ENCODE peak calls at places on chromosomes 6 and 20, in four cellular contexts. Q is fibroblast of lung, V is mammary epithelial cell, K is neural progenitor cell. O is an unnamed sample. For H3K4me1, the result is how much of the 10 kb centered on the place peaks cover.

GRCh38 chr20:35756404-35756803 is 14.3 kb upstream of the RBM39 start:
- DNase-seq in Q (no peak), V (no peak), K (no peak), O (no peak)

GRCh38 chr20:48986899-48987298 is 59.2 kb upstream of the CSE1L start:
- DNase-seq in Q (no peak), V (no peak), K (no peak), O (no peak)

GRCh38 chr6:24752917-24753486 is 21.7 kb upstream of the GMNN start:
- DNase-seq in Q (no peak), V (no peak), K (no peak), O (no peak)

GRCh38 chr6:146950351-146950835 is 253.8 kb upstream of the STXBP5 start:
- DNase-seq in Q (no peak), V (no peak), K (no peak), O (no peak)

GRCh38 chr6:163670283-163670682 is 255.8 kb downstream of the QKI start:
- DNase-seq in Q (no peak), V (no peak), K (peak), O (no peak)

GRCh38 chr6:112839525-112839961 is 492.4 kb downstream of the RFPL4B start:
- DNase-seq in Q (peak), V (peak), K (peak), O (no peak)

GRCh38 chr6:122735618-122736017 is 43.9 kb upstream of the FABP7 start:
- DNase-seq in Q (no peak), V (peak), K (no peak), O (no peak)

GRCh38 chr6:87807423-87807978 is 105.5 kb upstream of the AKIRIN2 start:
- DNase-seq in Q (no peak), V (no peak), K (no peak), O (no peak)

GRCh38 chr20:61623451-61623850 is 371.4 kb downstream of the CDH4 start:
- DNase-seq in Q (no peak), V (no peak), K (no peak), O (no peak)

GRCh38 chr6:3405679-3406078 is 51.2 kb downstream of the SLC22A23 start:
- DNase-seq in Q (peak), V (peak), K (no peak), O (no peak)

GRCh38 chr20:4507288-4507719 is 214.4 kb upstream of the PRND start:
- DNase-seq in Q (peak), V (peak), K (no peak), O (no peak)

GRCh38 chr6:25655746-25656145 is 3.7 kb downstream of the SCGN start:
- DNase-seq in Q (no peak), V (no peak), K (no peak), O (no peak)

GRCh38 chr6:17389274-17389847 is 4.0 kb upstream of the CAP2 start:
- DNase-seq in Q (no peak), V (peak), K (no peak), O (no peak)

GRCh38 chr6:89596056-89596455 is 42.5 kb downstream of the LYRM2 start:
- DNase-seq in Q (no peak), V (no peak), K (no peak), O (no peak)

GRCh38 chr20:34150616-34151015 is 38.6 kb upstream of the EIF2S2 start:
- DNase-seq in Q (no peak), V (no peak), K (no peak), O (no peak)

GRCh38 chr20:34155864-34156263 is 43.8 kb upstream of the EIF2S2 start:
- DNase-seq in Q (no peak), V (no peak), K (no peak), O (no peak)
- H3K9ac ChIP-seq in Q (no peak), V (no peak), K (no peak), O (no peak)

GRCh38 chr6:15249371-15250019 is 3.6 kb downstream of the JARID2 start:
- DNase-seq in Q (no peak), V (no peak), K (peak), O (no peak)

GRCh38 chr6:15247214-15247749 is 1.4 kb downstream of the JARID2 start:
- DNase-seq in Q (no peak), V (no peak), K (peak), O (no peak)

GRCh38 chr6:15247750-15248450 is 2.0 kb downstream of the JARID2 start:
- DNase-seq in Q (peak), V (peak), K (peak), O (peak)

GRCh38 chr6:15250440-15251168 is 4.7 kb downstream of the JARID2 start:
- DNase-seq in Q (no peak), V (no peak), K (no peak), O (no peak)

GRCh38 chr6:15248451-15249370 is 2.8 kb downstream of the JARID2 start:
- DNase-seq in Q (peak), V (peak), K (peak), O (peak)
- TF ChIP-seq CTCF in Q (peak), V (no peak), K (peak), O (peak)

DNA sequence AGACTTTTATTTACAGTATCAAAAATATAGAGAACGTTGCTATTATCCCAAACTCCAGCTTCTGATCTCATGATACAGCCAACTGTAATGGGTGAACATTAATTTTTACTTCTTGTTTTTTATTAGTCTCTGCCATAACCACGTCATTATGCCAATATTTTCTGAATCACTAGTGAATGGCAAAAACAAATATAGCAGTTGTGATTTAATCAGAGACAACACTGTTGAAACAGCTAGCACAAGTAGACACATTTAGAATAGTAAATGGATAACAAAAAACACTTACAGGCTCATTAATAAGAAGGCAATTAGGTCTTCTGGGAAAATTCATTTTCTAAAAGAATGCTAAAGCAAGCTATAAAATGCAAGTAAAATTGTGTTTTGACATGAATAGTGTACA is 8.1 kb downstream of the PTPRK start:
- DNase-seq in Q (no peak), V (no peak), K (no peak), O (no peak)
- H3K4me1 ChIP-seq in Q (under half), V (half or more), K (under half), O (under half)

DNA sequence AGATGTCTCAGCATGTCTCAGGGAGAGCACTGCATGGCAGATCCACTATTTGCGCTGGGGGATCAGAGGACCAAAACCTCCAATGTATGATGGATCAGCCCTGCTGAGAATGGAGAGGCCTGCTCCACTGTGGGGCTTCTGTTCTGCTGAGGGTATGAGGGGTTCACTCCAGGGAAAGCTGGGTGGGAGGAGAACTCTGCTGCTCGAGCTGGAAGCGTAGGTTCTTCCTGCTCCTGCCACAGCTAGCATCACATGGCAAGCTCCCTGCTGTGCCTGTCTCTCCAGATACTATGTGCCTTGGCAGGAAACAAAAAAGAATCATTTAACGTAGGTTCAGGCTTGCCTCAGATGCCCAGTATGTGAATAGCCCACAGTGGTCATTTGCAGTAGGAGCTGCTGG is 105.8 kb downstream of the EPM2A start:
- DNase-seq in Q (no peak), V (no peak), K (no peak), O (no peak)
- H3K9ac ChIP-seq in Q (no peak), V (no peak), K (no peak), O (no peak)

GRCh38 chr6:1895721-1896120 is 286.0 kb downstream of the FOXC1 start:
- DNase-seq in Q (peak), V (no peak), K (no peak), O (no peak)

GRCh38 chr6:1890987-1891386 is 281.3 kb downstream of the FOXC1 start:
- DNase-seq in Q (no peak), V (no peak), K (no peak), O (no peak)

GRCh38 chr6:1892716-1893115 is 283.0 kb downstream of the FOXC1 start:
- DNase-seq in Q (no peak), V (no peak), K (no peak), O (no peak)

GRCh38 chr6:1894954-1895353 is 285.2 kb downstream of the FOXC1 start:
- DNase-seq in Q (peak), V (peak), K (no peak), O (no peak)

DNA sequence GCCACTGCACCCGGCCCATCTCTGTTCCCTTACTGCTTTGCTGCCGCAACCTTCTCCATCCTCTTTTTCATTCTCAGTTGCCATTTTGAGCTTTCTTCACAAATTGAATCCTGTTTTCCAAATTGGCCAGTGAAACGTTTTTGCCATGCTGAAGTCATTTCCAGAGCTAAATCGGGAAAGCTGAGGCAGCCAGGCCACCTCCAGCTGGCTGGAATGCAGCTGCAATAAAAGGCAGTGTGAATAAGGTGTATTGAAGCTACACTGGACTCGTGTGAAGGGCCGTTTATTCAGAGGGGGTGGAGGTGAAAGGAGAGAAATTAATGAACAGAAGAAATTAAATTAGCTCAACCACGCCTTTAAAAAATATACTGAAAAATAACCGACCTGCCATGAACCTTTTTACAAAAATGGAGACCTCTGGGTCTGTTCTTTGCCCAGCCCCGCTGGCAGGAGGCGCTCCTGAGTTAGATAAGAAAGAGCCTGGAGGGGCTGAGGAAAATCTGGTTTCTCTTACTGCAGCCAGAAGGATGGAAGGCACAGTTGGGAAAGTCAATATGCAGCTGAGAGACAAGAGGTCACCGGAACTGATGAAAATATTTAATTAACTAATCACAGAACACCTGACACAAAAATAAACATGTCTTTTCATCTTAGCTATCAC is 283.9 kb downstream of the FOXC1 start:
- DNase-seq in Q (no peak), V (no peak), K (peak), O (peak)
- TF ChIP-seq CTCF in Q (peak), V (no peak), K (peak), O (peak)

GRCh38 chr20:22797103-22797502 is 212.7 kb upstream of the FOXA2 start:
- DNase-seq in Q (peak), V (peak), K (no peak), O (no peak)

GRCh38 chr20:22801528-22801927 is 217.2 kb upstream of the FOXA2 start:
- DNase-seq in Q (no peak), V (no peak), K (no peak), O (no peak)

GRCh38 chr20:22800161-22800560 is 215.8 kb upstream of the FOXA2 start:
- DNase-seq in Q (no peak), V (no peak), K (no peak), O (no peak)

GRCh38 chr20:22802296-22802695 is 217.9 kb upstream of the FOXA2 start:
- DNase-seq in Q (no peak), V (no peak), K (no peak), O (no peak)

DNA sequence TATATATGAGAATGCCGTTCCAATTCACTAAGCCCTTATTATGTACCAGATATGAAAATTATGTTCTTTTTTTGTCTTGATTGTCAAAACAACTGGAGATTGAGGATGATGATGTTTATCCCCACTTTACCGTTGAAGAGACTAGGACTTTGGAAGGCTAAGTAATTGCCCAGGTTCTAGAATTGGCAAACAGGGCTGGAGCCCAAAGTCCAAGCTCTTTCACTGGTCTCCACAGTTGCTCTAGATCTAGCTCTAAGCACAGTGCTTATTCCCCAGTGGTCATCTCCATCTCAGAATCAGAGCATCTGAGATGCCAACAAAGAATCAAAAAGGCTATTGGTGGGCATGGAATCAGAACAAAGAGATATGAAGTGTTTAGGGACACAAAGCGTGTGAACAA is 215.3 kb upstream of the FOXA2 start:
- DNase-seq in Q (no peak), V (no peak), K (no peak), O (no peak)
- H3K4me1 ChIP-seq in Q (under half), V (under half), K (under half), O (under half)

DNA sequence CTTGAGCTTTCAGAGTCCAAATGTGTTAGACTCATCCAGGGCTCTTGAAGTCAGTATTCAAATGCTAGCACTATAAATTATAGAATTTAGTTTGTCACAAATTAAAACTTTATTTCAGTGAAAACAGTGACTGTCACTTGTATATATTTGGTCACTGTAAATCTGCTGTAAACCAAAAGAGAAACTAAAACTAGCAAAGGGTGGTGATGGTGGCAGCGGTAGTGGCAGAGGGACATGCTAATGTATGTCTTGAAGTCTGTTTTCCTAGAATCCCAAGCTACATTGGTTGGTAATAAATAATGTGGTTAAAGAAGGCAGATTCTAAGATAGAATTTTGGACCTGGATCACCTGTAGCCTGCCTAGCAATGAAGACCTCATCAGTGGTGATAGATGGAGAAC is 140.4 kb upstream of the CENPW start:
- DNase-seq in Q (no peak), V (no peak), K (no peak), O (no peak)
- H3K9ac ChIP-seq in Q (no peak), V (no peak), K (no peak), O (no peak)

GRCh38 chr6:13278184-13278583 is 50.2 kb downstream of the TBC1D7 start:
- DNase-seq in Q (no peak), V (no peak), K (peak), O (peak)
- TF ChIP-seq CTCF in Q (no peak), V (no peak), K (peak), O (peak)

O was measured in endodermal cell.